ENCODE peak calls at places on chromosomes 4 and X, in six cellular contexts. P is NCI-H146, J is T follicular helper cell, N is mucosa of descending colon, K is GOT3, E is ELR. T is an unnamed sample.

GRCh38 chr4:16608611-16609125 is 289.8 kb downstream of the LDB2 start:
- DNase-seq in J (no peak), K (no peak), N (no peak), E (no peak), P (no peak), T (no peak)

GRCh38 chr4:5218376-5219069 is 167.2 kb downstream of the STK32B start:
- DNase-seq in N (no peak), E (no peak), J (no peak), K (no peak), P (no peak), T (no peak)

GRCh38 chr4:164956766-164957643 is 20.5 kb downstream of the TRIM61 start:
- DNase-seq in P (peak; percentile 77), E (peak; percentile 46), N (peak; percentile 89), K (no peak), J (peak; percentile 54), T (peak; percentile 69)

GRCh38 chrX:121558886-121559285 is 511.5 kb downstream of the GLUD2 start:
- DNase-seq in P (no peak), J (no peak), N (no peak), E (no peak), K (no peak), T (no peak)

GRCh38 chr4:184972996-184973395 is 45.3 kb upstream of the HELT start:
- DNase-seq in P (no peak), J (no peak), N (no peak), E (no peak), K (no peak), T (no peak)

GRCh38 chr4:144449623-144450022 is 196.3 kb upstream of the HHIP start:
- DNase-seq in N (no peak), P (no peak), J (no peak), K (no peak), E (peak; percentile 12), T (no peak)

GRCh38 chrX:53045002-53045401 is 3.6 kb upstream of the GPR173 start:
- DNase-seq in E (no peak), N (no peak), P (no peak), K (no peak), J (no peak), T (no peak)

GRCh38 chr4:139763668-139764067 is 98.0 kb downstream of the MGST2 start:
- DNase-seq in N (no peak), K (no peak), P (no peak), E (no peak), J (no peak), T (no peak)

GRCh38 chr4:128868758-128869157 is 59.3 kb downstream of the JADE1 start:
- DNase-seq in P (no peak), J (no peak), E (peak; percentile 25), K (no peak), N (no peak), T (no peak)

GRCh38 chr4:73763877-73764276 is 23.5 kb downstream of the CXCL8 start:
- DNase-seq in N (no peak), J (no peak), E (no peak), P (no peak), K (no peak), T (no peak)

GRCh38 chr4:85557016-85557901 is 82.3 kb downstream of the ARHGAP24 start:
- DNase-seq in N (peak; percentile 49), K (no peak), E (no peak), J (no peak), P (no peak), T (peak; percentile 75)

GRCh38 chr4:71333960-71334951 is 4.6 kb upstream of the SLC4A4 start:
- DNase-seq in P (no peak), N (no peak), J (no peak), K (no peak), E (peak; percentile 59), T (no peak)

GRCh38 chr4:100294356-100294755 is 104.1 kb upstream of the DDIT4L start:
- DNase-seq in K (no peak), P (no peak), N (no peak), J (no peak), E (no peak), T (no peak)

GRCh38 chr4:108168672-108169562 is at the start of gene LEF1:
- DNase-seq in P (peak; percentile 57), N (peak; percentile 64), E (peak; percentile 57), K (no peak), J (peak; percentile 60), T (no peak)

GRCh38 chrX:129876734-129877395 is 29.1 kb upstream of the UTP14A start:
- DNase-seq in P (no peak), K (no peak), J (no peak), E (peak; percentile 47), N (no peak), T (no peak)

GRCh38 chrX:12947545-12948235 is 27.2 kb upstream of the TMSB4X start:
- DNase-seq in N (no peak), J (no peak), E (no peak), P (peak; percentile 82), K (no peak), T (no peak)

GRCh38 chrX:110180176-110180927 is 137.5 kb downstream of the AMMECR1 start:
- DNase-seq in J (no peak), E (peak; percentile 75), N (no peak), P (no peak), K (no peak), T (no peak)

GRCh38 chr4:156638332-156638731 is 333.3 kb downstream of the PDGFC start:
- DNase-seq in K (no peak), P (no peak), E (peak; percentile 19), N (no peak), J (no peak), T (no peak)

GRCh38 chr4:68336530-68336929 is 13.4 kb downstream of the YTHDC1 start:
- DNase-seq in N (no peak), K (no peak), J (no peak), E (no peak), P (no peak), T (no peak)

T was measured in memory B cell.